ENCODE peak calls at places on chromosomes 7 and 10, in ten cellular contexts. O is hepatocyte; C is ACHN; W is HFFc6; U is GM04503; H is activated effector memory CD4-positive, alpha-beta T cell treated with Interleukin-2 at 50 U/mL for 16 hours; E is choroid plexus epithelial cell; S is fibroblast of the aortic adventitia; D is AG08396; T is naive thymus-derived CD8-positive, alpha-beta T cell. G is an unnamed sample.

GRCh38 chr7:100493476-100494264 is 9.9 kb downstream of the NYAP1 start:
- DNase-seq in S (no peak), O (peak), T (peak), E (peak), D (peak), W (no peak), C (peak), U (no peak), H (peak), G (peak)

GRCh38 chr10:33327750-33328149 is 6.7 kb downstream of the NRP1 start:
- DNase-seq in C (no peak), D (no peak), W (no peak), O (no peak), E (peak), S (peak), U (no peak), T (no peak), H (no peak), G (no peak)

GRCh38 chr10:21526952-21527633 is 1.6 kb upstream of the SKIDA1 start:
- DNase-seq in D (peak), S (peak), E (peak), U (no peak), T (no peak), C (peak), H (peak), W (no peak), O (peak), G (peak)

GRCh38 chr7:156954941-156955340 is 5.4 kb downstream of the NOM1 start:
- DNase-seq in U (no peak), T (no peak), W (no peak), E (no peak), D (no peak), C (no peak), H (no peak), O (no peak), S (no peak), G (no peak)

GRCh38 chr7:139232893-139233292 is 1.9 kb downstream of the UBN2 start:
- DNase-seq in C (peak), H (no peak), W (peak), D (peak), U (no peak), O (no peak), E (peak), S (peak), T (no peak), G (no peak)

GRCh38 chr10:91607661-91608442 is 25.0 kb downstream of the PPP1R3C start:
- DNase-seq in U (no peak), H (no peak), D (no peak), E (no peak), C (no peak), S (peak), O (no peak), T (no peak), W (no peak), G (no peak)

GRCh38 chr10:97903128-97904025 is 53.7 kb downstream of the GOLGA7B start:
- DNase-seq in D (no peak), O (no peak), E (no peak), U (no peak), S (no peak), H (no peak), C (no peak), T (no peak), W (no peak), G (no peak)

GRCh38 chr10:70783056-70783684 is 2.0 kb downstream of the TBATA start:
- DNase-seq in U (no peak), D (no peak), W (no peak), H (no peak), C (no peak), E (no peak), T (no peak), O (no peak), S (no peak), G (no peak)

GRCh38 chr7:38105874-38106483 is 72.1 kb upstream of the STARD3NL start:
- DNase-seq in T (no peak), D (peak), C (peak), H (no peak), S (peak), W (peak), U (peak), O (peak), E (peak), G (peak)

GRCh38 chr10:6593140-6593740 is 13.2 kb upstream of the PRKCQ start:
- DNase-seq in U (no peak), O (no peak), E (no peak), W (no peak), C (no peak), D (no peak), T (peak), H (no peak), S (no peak), G (no peak)

GRCh38 chr10:128086003-128086863 is 40.0 kb downstream of the MKI67 start:
- DNase-seq in S (no peak), C (no peak), T (no peak), O (no peak), U (no peak), H (no peak), W (no peak), E (no peak), D (no peak), G (no peak)

GRCh38 chr7:112864380-112864779 is 74.2 kb upstream of the TMEM168 start:
- DNase-seq in E (no peak), T (no peak), C (no peak), D (no peak), S (no peak), U (no peak), W (no peak), H (no peak), O (no peak), G (no peak)

GRCh38 chr10:28853195-28853594 is 175.9 kb downstream of the BAMBI start:
- DNase-seq in S (no peak), O (no peak), U (no peak), T (no peak), D (no peak), W (no peak), E (peak), H (no peak), C (no peak), G (no peak)

GRCh38 chr10:61606971-61607907 is 55.5 kb upstream of the CABCOCO1 start:
- DNase-seq in E (peak), C (peak), D (no peak), U (no peak), T (no peak), W (no peak), H (no peak), O (peak), S (peak), G (no peak)

GRCh38 chr7:75596727-75597614 is 104.9 kb downstream of the SPDYE5 start:
- DNase-seq in E (peak), O (no peak), C (peak), U (no peak), S (no peak), D (no peak), H (no peak), T (no peak), W (peak), G (peak)

GRCh38 chr7:87316846-87317545 is 28.5 kb upstream of the CROT start:
- DNase-seq in S (peak), C (no peak), U (peak), T (no peak), D (peak), H (no peak), E (peak), W (peak), O (no peak), G (no peak)

GRCh38 chr10:60162631-60163030 is 227.0 kb downstream of the ANK3 start:
- DNase-seq in D (no peak), E (no peak), S (no peak), T (no peak), U (no peak), W (no peak), H (no peak), O (no peak), C (no peak), G (no peak)

GRCh38 chr10:98589007-98589406 is 142.3 kb upstream of the HPS1 start:
- DNase-seq in W (peak), H (no peak), D (no peak), C (no peak), O (no peak), E (no peak), U (no peak), T (no peak), S (no peak), G (no peak)

GRCh38 chr10:31322647-31323046 is 3.6 kb downstream of the ZEB1 start:
- DNase-seq in O (no peak), C (no peak), E (peak), H (no peak), W (no peak), D (no peak), U (no peak), S (peak), T (no peak), G (peak)

GRCh38 chr10:103736044-103736443 is 119.3 kb downstream of the SH3PXD2A start:
- DNase-seq in O (no peak), E (no peak), C (no peak), T (no peak), U (no peak), D (no peak), S (no peak), H (no peak), W (no peak), G (no peak)